ENCODE peak calls at places on chromosomes 16 and 17, in six cellular contexts. P is KBM-7; U is stimulated activated CD8-positive, alpha-beta memory T cell treated with anti-CD3 and anti-CD28 coated beads, Interleukin-4, amount 100 ng/mL, for 1 hour; O is mucosa of gallbladder; M is naive thymus-derived CD4-positive, alpha-beta T cell; T is activated T-cell treated with anti-CD3 and anti-CD28 coated beads, Interleukin-2, amount 50 U/mL, for 24 hours. Q is an unnamed sample.

GRCh38 chr17:57747221-57748017 is 2.3 kb upstream of the CCDC182 start:
- DNase-seq in O (peak), P (peak), M (peak), T (peak), U (no peak), Q (no peak)

GRCh38 chr16:9034056-9034455 is 57.4 kb upstream of the HAPSTR1 start:
- DNase-seq in M (no peak), U (no peak), O (no peak), T (no peak), P (no peak), Q (no peak)

GRCh38 chr17:40841246-40841645 is 18.8 kb upstream of the KRT10 start:
- DNase-seq in O (no peak), T (no peak), P (no peak), M (no peak), U (no peak), Q (no peak)

GRCh38 chr17:77337150-77337549 is 196.4 kb downstream of the SEC14L1 start:
- DNase-seq in U (no peak), M (no peak), T (no peak), P (no peak), O (no peak), Q (peak)

GRCh38 chr16:13231365-13231764 is 330.0 kb downstream of the SHISA9 start:
- DNase-seq in M (no peak), O (no peak), T (no peak), P (no peak), U (no peak), Q (no peak)

GRCh38 chr16:17773698-17774101 is 302.9 kb upstream of the XYLT1 start:
- DNase-seq in P (no peak), O (no peak), U (no peak), M (no peak), T (no peak), Q (no peak)

GRCh38 chr17:81365601-81366585 is 29.4 kb upstream of the BAHCC1 start:
- DNase-seq in U (no peak), T (no peak), P (peak), M (no peak), O (peak), Q (no peak)

GRCh38 chr17:64393000-64393402 is 2.3 kb upstream of the PECAM1 start:
- DNase-seq in T (peak), M (peak), O (no peak), U (no peak), P (no peak), Q (no peak)

GRCh38 chr17:41650794-41651624 is 26.6 kb upstream of the KRT17 start:
- DNase-seq in P (no peak), M (no peak), U (no peak), T (no peak), O (no peak), Q (no peak)

GRCh38 chr16:66364117-66364958 is 2.2 kb upstream of the CDH5 start:
- DNase-seq in M (no peak), P (no peak), O (peak), U (no peak), T (no peak), Q (no peak)

GRCh38 chr16:51409001-51409675 is 258.1 kb upstream of the SALL1 start:
- DNase-seq in T (no peak), M (no peak), O (no peak), P (no peak), U (no peak), Q (no peak)

GRCh38 chr17:74579910-74580309 is 12.2 kb downstream of the CD300LD start:
- DNase-seq in T (no peak), P (peak), O (no peak), M (no peak), U (no peak), Q (no peak)

GRCh38 chr17:50686494-50687199 is 21.1 kb downstream of the ANKRD40 start:
- DNase-seq in P (no peak), M (no peak), U (no peak), T (no peak), O (peak), Q (no peak)